ENCODE peak calls at places on chromosomes 11 and 22, in six cellular contexts. One of them, this sample, is unnamed.

GRCh38 chr11:84524422-84525051 is 1102.6 kb downstream of the DLG2 start:
- DNase-seq in osteoblast: peak
- DNase-seq in natural killer cell: no peak
- DNase-seq in nephron progenitor cell: no peak
- DNase-seq in Calu3: no peak
- DNase-seq in body of pancreas: no peak
- DNase-seq in this sample: no peak

GRCh38 chr11:7583248-7583647 is 69.4 kb downstream of the PPFIBP2 start:
- DNase-seq in Calu3: no peak
- DNase-seq in osteoblast: no peak
- DNase-seq in body of pancreas: no peak
- DNase-seq in natural killer cell: no peak
- DNase-seq in nephron progenitor cell: no peak
- DNase-seq in this sample: no peak

GRCh38 chr22:28229566-28230483 is 310.8 kb upstream of the PITPNB start:
- DNase-seq in osteoblast: peak
- DNase-seq in body of pancreas: no peak
- DNase-seq in Calu3: no peak
- DNase-seq in nephron progenitor cell: no peak
- DNase-seq in natural killer cell: no peak
- DNase-seq in this sample: no peak

GRCh38 chr11:124961972-124962609 is 8.1 kb downstream of the CCDC15 start:
- DNase-seq in Calu3: peak
- DNase-seq in body of pancreas: no peak
- DNase-seq in nephron progenitor cell: no peak
- DNase-seq in natural killer cell: no peak
- DNase-seq in osteoblast: peak
- DNase-seq in this sample: no peak

GRCh38 chr22:32244547-32244946 is 10.6 kb downstream of the SLC5A4 start:
- DNase-seq in osteoblast: no peak
- DNase-seq in natural killer cell: no peak
- DNase-seq in nephron progenitor cell: no peak
- DNase-seq in body of pancreas: no peak
- DNase-seq in Calu3: no peak
- DNase-seq in this sample: no peak

GRCh38 chr11:15101072-15101701 is 13.5 kb upstream of the INSC start:
- DNase-seq in osteoblast: peak
- DNase-seq in Calu3: peak
- DNase-seq in nephron progenitor cell: peak
- DNase-seq in body of pancreas: peak
- DNase-seq in natural killer cell: peak
- DNase-seq in this sample: no peak

GRCh38 chr11:17531818-17532131 is 12.4 kb downstream of the USH1C start:
- DNase-seq in natural killer cell: no peak
- DNase-seq in osteoblast: peak
- DNase-seq in Calu3: no peak
- DNase-seq in body of pancreas: no peak
- DNase-seq in nephron progenitor cell: no peak
- DNase-seq in this sample: no peak

GRCh38 chr11:132072044-132072879 is 701.8 kb downstream of the NTM start:
- DNase-seq in nephron progenitor cell: no peak
- DNase-seq in Calu3: no peak
- DNase-seq in natural killer cell: no peak
- DNase-seq in osteoblast: peak
- DNase-seq in body of pancreas: no peak
- DNase-seq in this sample: no peak

GRCh38 chr11:44861829-44862545 is 88.7 kb downstream of the TP53I11 start:
- DNase-seq in natural killer cell: peak
- DNase-seq in Calu3: peak
- DNase-seq in osteoblast: peak
- DNase-seq in nephron progenitor cell: no peak
- DNase-seq in body of pancreas: peak
- DNase-seq in this sample: peak

GRCh38 chr11:46655631-46656030 is 38.3 kb downstream of the ATG13 start:
- DNase-seq in body of pancreas: no peak
- DNase-seq in nephron progenitor cell: no peak
- DNase-seq in natural killer cell: no peak
- DNase-seq in osteoblast: no peak
- DNase-seq in Calu3: no peak
- DNase-seq in this sample: no peak

GRCh38 chr11:36455658-36456111 is 54.4 kb downstream of the TRAF6 start:
- DNase-seq in osteoblast: peak
- DNase-seq in Calu3: peak
- DNase-seq in body of pancreas: peak
- DNase-seq in nephron progenitor cell: peak
- DNase-seq in natural killer cell: no peak
- DNase-seq in this sample: no peak

GRCh38 chr11:119727523-119728081 is 1.4 kb downstream of the NECTIN1 start:
- DNase-seq in Calu3: peak
- DNase-seq in body of pancreas: peak
- DNase-seq in natural killer cell: no peak
- DNase-seq in osteoblast: peak
- DNase-seq in nephron progenitor cell: peak
- DNase-seq in this sample: no peak

GRCh38 chr22:23565942-23566715 is 14.0 kb downstream of the IGLL1 start:
- DNase-seq in osteoblast: peak
- DNase-seq in nephron progenitor cell: peak
- DNase-seq in Calu3: peak
- DNase-seq in body of pancreas: peak
- DNase-seq in natural killer cell: no peak
- DNase-seq in this sample: no peak

GRCh38 chr11:72528121-72528520 is 93.8 kb upstream of the CLPB start:
- DNase-seq in natural killer cell: no peak
- DNase-seq in Calu3: no peak
- DNase-seq in body of pancreas: no peak
- DNase-seq in nephron progenitor cell: no peak
- DNase-seq in osteoblast: no peak
- DNase-seq in this sample: no peak

GRCh38 chr11:128476729-128477128 is 110.6 kb downstream of the ETS1 start:
- DNase-seq in osteoblast: no peak
- DNase-seq in natural killer cell: no peak
- DNase-seq in body of pancreas: no peak
- DNase-seq in Calu3: no peak
- DNase-seq in nephron progenitor cell: no peak
- DNase-seq in this sample: no peak

GRCh38 chr22:44186737-44187136 is 6.0 kb downstream of the PARVG start:
- DNase-seq in natural killer cell: no peak
- DNase-seq in Calu3: no peak
- DNase-seq in osteoblast: no peak
- DNase-seq in body of pancreas: no peak
- DNase-seq in nephron progenitor cell: no peak
- DNase-seq in this sample: no peak

GRCh38 chr11:69113226-69113625 is 42.5 kb upstream of the SMIM38 start:
- DNase-seq in body of pancreas: no peak
- DNase-seq in nephron progenitor cell: no peak
- DNase-seq in osteoblast: peak
- DNase-seq in Calu3: no peak
- DNase-seq in natural killer cell: no peak
- DNase-seq in this sample: no peak

GRCh38 chr11:116829525-116830183 is at the start of gene APOC3:
- DNase-seq in natural killer cell: no peak
- DNase-seq in body of pancreas: no peak
- DNase-seq in osteoblast: peak
- DNase-seq in nephron progenitor cell: no peak
- DNase-seq in Calu3: no peak
- DNase-seq in this sample: no peak

GRCh38 chr11:131944709-131945108 is 574.3 kb downstream of the NTM start:
- DNase-seq in nephron progenitor cell: no peak
- DNase-seq in body of pancreas: no peak
- DNase-seq in Calu3: no peak
- DNase-seq in natural killer cell: no peak
- DNase-seq in osteoblast: no peak
- DNase-seq in this sample: no peak

GRCh38 chr22:18966748-18967147 is 30.7 kb upstream of the PRODH start:
- DNase-seq in osteoblast: peak
- DNase-seq in natural killer cell: no peak
- DNase-seq in body of pancreas: no peak
- DNase-seq in Calu3: no peak
- DNase-seq in nephron progenitor cell: no peak
- DNase-seq in this sample: no peak

GRCh38 chr11:44235765-44236201 is 74.2 kb downstream of the ALX4 start:
- DNase-seq in body of pancreas: no peak
- DNase-seq in osteoblast: no peak
- DNase-seq in nephron progenitor cell: peak
- DNase-seq in natural killer cell: no peak
- DNase-seq in Calu3: no peak
- DNase-seq in this sample: no peak

DNA sequence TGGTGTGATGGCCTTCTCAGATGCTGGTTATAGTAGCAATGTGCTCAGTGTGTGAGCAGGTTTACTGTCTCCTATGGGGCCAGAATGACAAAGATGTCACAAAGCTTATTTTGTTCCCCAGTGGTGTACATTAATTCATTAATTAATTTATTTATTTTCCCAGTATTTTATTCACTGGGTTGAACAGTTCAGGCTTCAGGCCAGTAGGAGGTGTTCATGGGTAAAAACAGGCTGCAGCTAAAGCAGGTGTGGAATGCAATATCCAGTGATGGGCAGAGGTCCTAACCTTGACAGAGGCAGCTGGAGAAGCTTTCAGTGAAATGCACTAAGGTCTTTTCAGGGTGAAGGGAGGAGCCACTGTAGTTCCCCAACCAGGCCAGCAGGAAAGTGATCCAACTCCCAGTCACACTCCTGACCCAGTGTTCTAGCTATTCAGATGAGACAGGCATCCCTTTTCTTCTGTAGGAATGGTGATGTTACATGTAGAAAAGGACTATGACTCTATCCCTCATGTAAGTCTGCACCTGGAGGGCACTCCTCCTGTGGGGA is 7.8 kb upstream of the FANCF start:
- DNase-seq in nephron progenitor cell: no peak
- DNase-seq in osteoblast: no peak
- DNase-seq in body of pancreas: no peak
- DNase-seq in natural killer cell: no peak
- DNase-seq in Calu3: no peak
- DNase-seq in this sample: no peak
- TF ChIP-seq CTCF in nephron progenitor cell: peak
- TF ChIP-seq CTCF in osteoblast: no peak
- TF ChIP-seq CTCF in body of pancreas: no peak
- TF ChIP-seq CTCF in natural killer cell: no peak
- TF ChIP-seq CTCF in Calu3: peak
- TF ChIP-seq CTCF in this sample: no peak

GRCh38 chr11:90639687-90640086 is 416.8 kb upstream of the CHORDC1 start:
- DNase-seq in natural killer cell: no peak
- DNase-seq in Calu3: peak
- DNase-seq in body of pancreas: no peak
- DNase-seq in osteoblast: no peak
- DNase-seq in nephron progenitor cell: no peak
- DNase-seq in this sample: no peak
- TF ChIP-seq CTCF in natural killer cell: no peak
- TF ChIP-seq CTCF in Calu3: no peak
- TF ChIP-seq CTCF in body of pancreas: peak
- TF ChIP-seq CTCF in osteoblast: no peak
- TF ChIP-seq CTCF in nephron progenitor cell: peak
- TF ChIP-seq CTCF in this sample: no peak

GRCh38 chr22:48539261-48539660 is 1288.4 kb downstream of the BRD1 start:
- DNase-seq in Calu3: no peak
- DNase-seq in natural killer cell: no peak
- DNase-seq in nephron progenitor cell: no peak
- DNase-seq in body of pancreas: no peak
- DNase-seq in osteoblast: no peak
- DNase-seq in this sample: no peak
- TF ChIP-seq CTCF in Calu3: no peak
- TF ChIP-seq CTCF in natural killer cell: no peak
- TF ChIP-seq CTCF in nephron progenitor cell: no peak
- TF ChIP-seq CTCF in body of pancreas: no peak
- TF ChIP-seq CTCF in osteoblast: no peak
- TF ChIP-seq CTCF in this sample: no peak

GRCh38 chr22:36002861-36003260 is 25.8 kb downstream of the RBFOX2 start:
- DNase-seq in body of pancreas: no peak
- DNase-seq in nephron progenitor cell: no peak
- DNase-seq in natural killer cell: no peak
- DNase-seq in Calu3: no peak
- DNase-seq in osteoblast: no peak
- DNase-seq in this sample: no peak
- TF ChIP-seq CTCF in body of pancreas: no peak
- TF ChIP-seq CTCF in nephron progenitor cell: no peak
- TF ChIP-seq CTCF in natural killer cell: no peak
- TF ChIP-seq CTCF in Calu3: no peak
- TF ChIP-seq CTCF in osteoblast: no peak
- TF ChIP-seq CTCF in this sample: no peak

GRCh38 chr22:47042116-47042825 is 279.8 kb downstream of the TBC1D22A start:
- DNase-seq in body of pancreas: no peak
- DNase-seq in nephron progenitor cell: no peak
- DNase-seq in natural killer cell: no peak
- DNase-seq in Calu3: no peak
- DNase-seq in osteoblast: no peak
- DNase-seq in this sample: no peak

GRCh38 chr22:47039356-47039755 is 276.9 kb downstream of the TBC1D22A start:
- DNase-seq in body of pancreas: no peak
- DNase-seq in natural killer cell: no peak
- DNase-seq in osteoblast: peak
- DNase-seq in Calu3: no peak
- DNase-seq in nephron progenitor cell: no peak
- DNase-seq in this sample: no peak

GRCh38 chr22:47042861-47043496 is 280.5 kb downstream of the TBC1D22A start:
- DNase-seq in natural killer cell: no peak
- DNase-seq in osteoblast: no peak
- DNase-seq in body of pancreas: no peak
- DNase-seq in Calu3: no peak
- DNase-seq in nephron progenitor cell: no peak
- DNase-seq in this sample: no peak

GRCh38 chr22:47040486-47041145 is 278.2 kb downstream of the TBC1D22A start:
- DNase-seq in nephron progenitor cell: no peak
- DNase-seq in Calu3: no peak
- DNase-seq in osteoblast: no peak
- DNase-seq in body of pancreas: no peak
- DNase-seq in natural killer cell: no peak
- DNase-seq in this sample: no peak

DNA sequence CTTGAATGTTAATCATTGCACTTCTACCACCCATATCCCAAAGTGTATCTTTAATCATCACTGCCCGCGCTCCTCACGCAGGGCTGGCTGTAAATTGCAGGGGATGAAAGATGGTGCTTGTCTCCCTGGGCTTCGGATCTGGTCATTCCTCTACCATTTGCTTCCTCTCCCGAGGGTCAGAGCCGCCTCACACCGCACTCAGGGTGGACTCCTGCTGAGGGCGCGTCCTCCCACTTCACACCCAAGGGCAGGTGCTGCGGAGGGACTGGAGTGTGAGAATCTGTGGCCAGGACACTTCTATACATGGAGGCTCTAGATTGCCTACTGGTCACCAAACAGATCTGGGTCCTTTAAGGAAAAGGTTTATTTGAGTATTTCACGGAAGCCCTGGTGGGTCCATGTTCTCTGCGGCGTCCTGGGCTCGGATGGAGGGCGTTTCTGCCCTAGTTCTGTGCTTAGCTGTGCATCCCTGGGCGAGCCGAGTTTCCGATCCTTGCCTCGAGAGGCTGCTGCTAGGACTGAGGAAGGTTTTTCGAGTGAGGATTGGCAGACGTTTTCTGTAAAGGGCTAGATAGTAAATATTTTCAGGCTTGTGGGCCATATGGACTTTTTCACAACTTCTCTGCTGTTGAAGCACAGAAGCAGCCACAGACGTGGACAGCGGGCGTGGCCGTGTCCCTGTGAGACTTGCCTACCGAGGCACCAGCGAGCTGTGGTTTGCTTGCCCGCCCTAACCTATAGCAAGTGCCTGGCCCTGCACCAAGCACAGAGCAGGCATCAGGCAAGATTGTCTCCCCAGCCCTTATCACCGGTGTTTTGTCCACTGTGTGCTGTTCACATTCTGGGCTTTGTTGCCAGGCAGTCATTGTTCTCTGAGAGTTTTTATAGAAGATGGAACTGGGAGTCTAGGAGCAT is 279.0 kb downstream of the TBC1D22A start:
- DNase-seq in Calu3: no peak
- DNase-seq in body of pancreas: no peak
- DNase-seq in natural killer cell: no peak
- DNase-seq in osteoblast: no peak
- DNase-seq in nephron progenitor cell: no peak
- DNase-seq in this sample: no peak
- TF ChIP-seq CTCF in Calu3: no peak
- TF ChIP-seq CTCF in body of pancreas: no peak
- TF ChIP-seq CTCF in natural killer cell: no peak
- TF ChIP-seq CTCF in osteoblast: no peak
- TF ChIP-seq CTCF in nephron progenitor cell: no peak
- TF ChIP-seq CTCF in this sample: no peak

This sample was measured in omental fat pad.